ENCODE peak calls at places on chromosomes 4 and X, in five cellular contexts. J is CD4-positive, CD25-positive, alpha-beta regulatory T cell; F is OCI-LY7; I is Panc1; O is osteoblast. V is an unnamed sample.

GRCh38 chr4:30904593-30904992 is 184.4 kb downstream of the PCDH7 start:
- DNase-seq in O (no peak), F (no peak), J (no peak), I (no peak), V (no peak)

GRCh38 chrX:123087326-123087725 is 96.8 kb upstream of the GRIA3 start:
- DNase-seq in F (no peak), O (no peak), J (no peak), I (no peak), V (no peak)

GRCh38 chr4:4480685-4481393 is 61.0 kb downstream of the STX18 start:
- DNase-seq in J (no peak), I (no peak), F (peak), O (peak), V (no peak)

GRCh38 chr4:13527983-13528822 is 16.1 kb downstream of the NKX3-2 start:
- DNase-seq in F (peak), O (peak), J (no peak), I (no peak), V (peak)

GRCh38 chrX:106378616-106379015 is 210.5 kb downstream of the PWWP3B start:
- DNase-seq in J (no peak), O (no peak), F (no peak), I (no peak), V (peak)

GRCh38 chr4:24013666-24014422 is 124.0 kb upstream of the PPARGC1A start:
- DNase-seq in F (no peak), O (no peak), J (no peak), I (no peak), V (no peak)

GRCh38 chr4:147617173-147617840 is at the start of gene TMEM184C:
- DNase-seq in J (peak), I (peak), O (peak), F (peak), V (peak)

GRCh38 chrX:53284684-53285447 is 3.5 kb upstream of the IQSEC2 start:
- DNase-seq in F (peak), O (no peak), I (no peak), J (peak), V (peak)

GRCh38 chr4:55435136-55435535 is 39.4 kb downstream of the TMEM165 start:
- DNase-seq in J (no peak), F (no peak), O (no peak), I (no peak), V (no peak)

GRCh38 chr4:54930226-54930625 is 195.2 kb downstream of the KDR start:
- DNase-seq in I (no peak), F (no peak), J (no peak), O (peak), V (no peak)

GRCh38 chrX:130895299-130895698 is 7.7 kb downstream of the ENOX2 start:
- DNase-seq in F (no peak), I (no peak), J (no peak), O (no peak), V (no peak)

GRCh38 chr4:154376461-154376860 is 115.1 kb downstream of the DCHS2 start:
- DNase-seq in I (no peak), O (no peak), F (no peak), J (no peak), V (no peak)

GRCh38 chrX:68994135-68994882 is 165.5 kb downstream of the EFNB1 start:
- DNase-seq in J (no peak), I (no peak), O (no peak), F (no peak), V (no peak)

GRCh38 chrX:49308604-49309269 is 5.3 kb downstream of the GAGE10 start:
- DNase-seq in I (no peak), J (no peak), F (no peak), O (peak), V (no peak)

GRCh38 chrX:19912-20571 is 261.1 kb upstream of the PLCXD1 start:
- DNase-seq in J (peak), I (no peak), F (peak), O (no peak), V (no peak)

GRCh38 chr4:156892695-156893211 is 78.8 kb downstream of the PDGFC start:
- DNase-seq in O (no peak), F (no peak), I (no peak), J (no peak), V (no peak)

GRCh38 chr4:95243892-95244291 is 304.9 kb downstream of the UNC5C start:
- DNase-seq in F (no peak), I (no peak), O (no peak), J (no peak), V (no peak)

GRCh38 chr4:79855081-79855480 is 217.9 kb downstream of the ANTXR2 start:
- DNase-seq in F (no peak), I (no peak), J (no peak), O (no peak), V (no peak)

GRCh38 chrX:23898412-23898959 is 9.3 kb downstream of the APOO start:
- DNase-seq in I (no peak), O (no peak), J (no peak), F (no peak), V (no peak)

GRCh38 chr4:23332266-23332665 is 557.6 kb downstream of the PPARGC1A start:
- DNase-seq in J (no peak), I (no peak), F (no peak), O (no peak), V (no peak)

GRCh38 chr4:140529434-140529833 is 5.5 kb downstream of the ELMOD2 start:
- DNase-seq in O (no peak), J (no peak), F (no peak), I (no peak), V (no peak)

GRCh38 chrX:136067946-136068345 is 79.4 kb upstream of the FHL1 start:
- DNase-seq in J (no peak), I (no peak), F (no peak), O (no peak), V (no peak)

GRCh38 chrX:98380106-98380505 is 1496.4 kb downstream of the RPA4 start:
- DNase-seq in J (no peak), I (no peak), F (no peak), O (no peak), V (no peak)

GRCh38 chr4:184815046-184815877 is 10.5 kb downstream of the ACSL1 start:
- DNase-seq in I (no peak), J (no peak), O (peak), F (peak), V (peak)

GRCh38 chrX:130393451-130394074 is 8.1 kb upstream of the GPR119 start:
- DNase-seq in J (no peak), I (peak), F (peak), O (peak), V (peak)

GRCh38 chr4:26624042-26624441 is 40.2 kb downstream of the TBC1D19 start:
- DNase-seq in I (no peak), O (no peak), J (no peak), F (no peak), V (no peak)
- H3K27ac ChIP-seq in I (no peak), O (peak), J (no peak), F (no peak), V (no peak)

DNA sequence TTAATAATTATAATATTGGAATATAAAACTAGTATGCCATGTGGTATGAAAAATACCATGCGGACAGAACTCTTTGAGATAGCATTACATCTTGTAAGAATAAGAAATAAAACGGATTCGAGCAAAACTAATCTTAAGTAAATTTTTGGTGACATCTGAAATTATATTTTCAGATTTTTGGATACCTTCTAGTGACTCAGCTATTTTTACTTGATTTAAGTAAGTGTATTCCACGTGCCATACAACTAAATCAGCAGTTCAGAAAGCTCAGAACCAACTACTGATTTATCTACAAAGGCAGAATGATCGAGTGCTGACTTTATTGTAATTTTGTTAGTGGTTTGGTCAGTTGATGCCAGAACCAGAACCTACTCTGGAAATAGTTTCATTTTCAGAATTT is 3.8 kb downstream of the ING2 start:
- DNase-seq in I (no peak), O (no peak), F (no peak), J (no peak), V (no peak)
- H3K27ac ChIP-seq in I (peak), O (peak), F (no peak), J (no peak), V (no peak)

GRCh38 chr4:186701788-186702187 is 21.9 kb downstream of the FAT1 start:
- DNase-seq in I (no peak), O (no peak), F (no peak), J (no peak), V (no peak)
- H3K27ac ChIP-seq in I (peak), O (peak), F (no peak), J (no peak), V (no peak)

GRCh38 chr4:110290511-110290910 is 92.1 kb upstream of the ELOVL6 start:
- DNase-seq in J (no peak), I (no peak), O (no peak), F (no peak), V (no peak)

GRCh38 chr4:110289601-110290100 is 91.2 kb upstream of the ELOVL6 start:
- DNase-seq in J (no peak), I (no peak), O (peak), F (no peak), V (no peak)

DNA sequence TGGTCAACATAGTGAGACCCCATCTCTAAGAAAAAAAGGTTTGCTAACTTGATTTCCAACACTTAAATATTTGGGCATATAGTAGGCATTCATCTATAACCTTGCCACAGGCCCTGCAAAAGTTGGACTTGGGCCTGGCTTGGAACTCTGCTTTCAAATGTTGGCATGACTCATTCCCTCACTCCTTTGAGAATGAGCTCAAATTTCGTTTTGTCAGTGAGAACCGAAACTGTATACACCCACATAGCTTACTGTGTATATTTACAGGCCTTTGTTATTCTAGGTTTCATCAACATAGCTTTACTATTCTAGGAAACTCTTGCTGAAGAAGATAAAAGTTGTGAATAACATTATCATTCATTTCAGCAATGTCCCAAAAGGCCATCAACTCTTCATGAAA is 88.7 kb upstream of the ELOVL6 start:
- DNase-seq in F (no peak), O (peak), I (no peak), J (no peak), V (peak)
- H3K27ac ChIP-seq in F (no peak), O (no peak), I (no peak), J (no peak), V (peak)

GRCh38 chrX:40262641-40263560 is 165.1 kb upstream of the BCOR start:
- DNase-seq in I (no peak), J (no peak), O (peak), F (no peak), V (no peak)
- H3K27ac ChIP-seq in I (no peak), J (no peak), O (peak), F (no peak), V (no peak)

GRCh38 chr4:163540977-163541376 is 46.5 kb downstream of the TMA16 start:
- DNase-seq in I (no peak), O (peak), F (no peak), J (no peak), V (no peak)

GRCh38 chr4:163540448-163540847 is 46.0 kb downstream of the TMA16 start:
- DNase-seq in I (no peak), F (no peak), O (no peak), J (no peak), V (no peak)

GRCh38 chr4:163534056-163534455 is 39.6 kb downstream of the TMA16 start:
- DNase-seq in I (no peak), O (no peak), F (no peak), J (no peak), V (no peak)

GRCh38 chr4:163535657-163536056 is 41.2 kb downstream of the TMA16 start:
- DNase-seq in O (no peak), F (no peak), J (no peak), I (no peak), V (no peak)

GRCh38 chr4:163536101-163536500 is 41.6 kb downstream of the TMA16 start:
- DNase-seq in O (no peak), J (no peak), F (no peak), I (no peak), V (no peak)
- H3K27ac ChIP-seq in O (no peak), J (no peak), F (no peak), I (no peak), V (no peak)

DNA sequence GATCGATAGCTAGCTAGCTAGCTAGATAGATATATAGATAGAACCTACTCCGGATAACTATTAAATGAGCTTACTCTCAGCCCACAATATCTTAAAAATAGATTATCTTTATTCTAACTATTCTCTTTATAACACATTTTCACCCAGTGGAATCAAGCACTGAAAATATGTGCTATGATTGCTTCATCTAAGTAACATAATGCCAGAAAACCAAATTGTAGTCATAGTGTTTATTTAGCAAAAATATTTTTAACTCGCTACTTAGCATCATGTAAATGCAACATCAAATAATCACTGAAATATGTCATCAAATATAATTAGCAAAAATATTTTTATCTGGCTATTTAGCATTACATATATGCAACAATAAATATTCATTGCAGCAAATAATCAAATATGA is 1.5 kb downstream of the TMEM156 start:
- DNase-seq in O (no peak), J (no peak), F (no peak), I (no peak), V (no peak)
- H3K27ac ChIP-seq in O (peak), J (peak), F (peak), I (peak), V (no peak)

GRCh38 chrX:73849054-73849453 is 286.1 kb downstream of the CHIC1 start:
- DNase-seq in I (no peak), O (no peak), J (no peak), F (no peak), V (no peak)

GRCh38 chrX:73851014-73852009 is 288.3 kb downstream of the CHIC1 start:
- DNase-seq in F (no peak), J (no peak), O (peak), I (no peak), V (peak)

GRCh38 chrX:73850124-73851013 is 287.4 kb downstream of the CHIC1 start:
- DNase-seq in O (peak), J (no peak), I (no peak), F (no peak), V (peak)

GRCh38 chrX:73855546-73855945 is 292.5 kb downstream of the CHIC1 start:
- DNase-seq in O (peak), F (peak), J (peak), I (peak), V (peak)

GRCh38 chrX:73852022-73852421 is 289.0 kb downstream of the CHIC1 start:
- DNase-seq in J (no peak), I (no peak), F (no peak), O (no peak), V (no peak)
- H3K27ac ChIP-seq in J (peak), I (no peak), F (no peak), O (peak), V (peak)